ENCODE peak calls at places on chromosome 3, in ten cellular contexts. One of them, this sample, is unnamed.

GRCh38 chr3:145411605-145412004 is 749.4 kb downstream of the PLOD2 start:
- DNase-seq in CD8-positive, alpha-beta memory T cell: no peak
- DNase-seq in tibial artery: no peak
- DNase-seq in aorta: no peak
- DNase-seq in cardiac muscle cell: no peak
- DNase-seq in H1: no peak
- DNase-seq in SJSA1: no peak
- DNase-seq in stomach: no peak
- DNase-seq in effector memory CD4-positive, alpha-beta T cell: no peak
- DNase-seq in OCI-LY7: no peak
- DNase-seq in this sample: no peak

GRCh38 chr3:14369675-14370669 is 32.4 kb upstream of the SLC6A6 start:
- DNase-seq in CD8-positive, alpha-beta memory T cell: no peak
- DNase-seq in SJSA1: no peak
- DNase-seq in aorta: no peak
- DNase-seq in OCI-LY7: peak; percentile 61
- DNase-seq in H1: peak; percentile 70
- DNase-seq in stomach: peak; percentile 87
- DNase-seq in tibial artery: no peak
- DNase-seq in cardiac muscle cell: no peak
- DNase-seq in effector memory CD4-positive, alpha-beta T cell: no peak
- DNase-seq in this sample: no peak

GRCh38 chr3:194671511-194671899 is 486 bp downstream of the LSG1 start:
- DNase-seq in tibial artery: no peak
- DNase-seq in CD8-positive, alpha-beta memory T cell: peak; percentile 43
- DNase-seq in cardiac muscle cell: peak; percentile 42
- DNase-seq in effector memory CD4-positive, alpha-beta T cell: no peak
- DNase-seq in aorta: no peak
- DNase-seq in OCI-LY7: peak; percentile 65
- DNase-seq in SJSA1: no peak
- DNase-seq in stomach: no peak
- DNase-seq in H1: no peak
- DNase-seq in this sample: no peak

GRCh38 chr3:71520186-71521020 is 63.1 kb downstream of the FOXP1 start:
- DNase-seq in effector memory CD4-positive, alpha-beta T cell: no peak
- DNase-seq in stomach: no peak
- DNase-seq in CD8-positive, alpha-beta memory T cell: no peak
- DNase-seq in tibial artery: no peak
- DNase-seq in OCI-LY7: peak; percentile 27
- DNase-seq in SJSA1: no peak
- DNase-seq in H1: no peak
- DNase-seq in aorta: no peak
- DNase-seq in cardiac muscle cell: peak; percentile 36
- DNase-seq in this sample: no peak

GRCh38 chr3:124923833-124924232 is 10.7 kb downstream of the MUC13 start:
- DNase-seq in tibial artery: no peak
- DNase-seq in effector memory CD4-positive, alpha-beta T cell: no peak
- DNase-seq in CD8-positive, alpha-beta memory T cell: no peak
- DNase-seq in H1: no peak
- DNase-seq in stomach: no peak
- DNase-seq in SJSA1: no peak
- DNase-seq in cardiac muscle cell: no peak
- DNase-seq in aorta: no peak
- DNase-seq in OCI-LY7: no peak
- DNase-seq in this sample: no peak

GRCh38 chr3:188508454-188508853 is 354.5 kb downstream of the LPP start:
- DNase-seq in CD8-positive, alpha-beta memory T cell: no peak
- DNase-seq in cardiac muscle cell: no peak
- DNase-seq in SJSA1: no peak
- DNase-seq in OCI-LY7: no peak
- DNase-seq in tibial artery: no peak
- DNase-seq in stomach: no peak
- DNase-seq in aorta: no peak
- DNase-seq in effector memory CD4-positive, alpha-beta T cell: no peak
- DNase-seq in H1: no peak
- DNase-seq in this sample: no peak

GRCh38 chr3:187689984-187690383 is 12.4 kb downstream of the RTP2 start:
- DNase-seq in OCI-LY7: no peak
- DNase-seq in effector memory CD4-positive, alpha-beta T cell: no peak
- DNase-seq in tibial artery: no peak
- DNase-seq in aorta: no peak
- DNase-seq in H1: no peak
- DNase-seq in CD8-positive, alpha-beta memory T cell: no peak
- DNase-seq in cardiac muscle cell: peak; percentile 68
- DNase-seq in SJSA1: no peak
- DNase-seq in stomach: no peak
- DNase-seq in this sample: no peak

GRCh38 chr3:194586839-194587238 is 46.4 kb downstream of the TMEM44 start:
- DNase-seq in OCI-LY7: no peak
- DNase-seq in effector memory CD4-positive, alpha-beta T cell: no peak
- DNase-seq in stomach: no peak
- DNase-seq in aorta: no peak
- DNase-seq in CD8-positive, alpha-beta memory T cell: no peak
- DNase-seq in tibial artery: no peak
- DNase-seq in SJSA1: no peak
- DNase-seq in H1: no peak
- DNase-seq in cardiac muscle cell: peak; percentile 82
- DNase-seq in this sample: no peak

GRCh38 chr3:8482960-8483665 is 18.5 kb upstream of the LMCD1 start:
- DNase-seq in tibial artery: peak; percentile 91
- DNase-seq in stomach: peak; percentile 58
- DNase-seq in cardiac muscle cell: peak; percentile 96
- DNase-seq in effector memory CD4-positive, alpha-beta T cell: no peak
- DNase-seq in OCI-LY7: no peak
- DNase-seq in CD8-positive, alpha-beta memory T cell: no peak
- DNase-seq in aorta: peak; percentile 91
- DNase-seq in H1: no peak
- DNase-seq in SJSA1: peak; percentile 73
- DNase-seq in this sample: peak; percentile 76

GRCh38 chr3:197297020-197297419 is 1.4 kb downstream of the DLG1 start:
- DNase-seq in stomach: no peak
- DNase-seq in aorta: no peak
- DNase-seq in cardiac muscle cell: no peak
- DNase-seq in OCI-LY7: peak; percentile 12
- DNase-seq in tibial artery: no peak
- DNase-seq in H1: no peak
- DNase-seq in CD8-positive, alpha-beta memory T cell: peak; percentile 30
- DNase-seq in SJSA1: no peak
- DNase-seq in effector memory CD4-positive, alpha-beta T cell: no peak
- DNase-seq in this sample: no peak

GRCh38 chr3:169759256-169759655 is 5.6 kb downstream of the TERC start:
- DNase-seq in H1: no peak
- DNase-seq in OCI-LY7: peak; percentile 29
- DNase-seq in CD8-positive, alpha-beta memory T cell: no peak
- DNase-seq in cardiac muscle cell: peak; percentile 43
- DNase-seq in aorta: no peak
- DNase-seq in effector memory CD4-positive, alpha-beta T cell: no peak
- DNase-seq in tibial artery: no peak
- DNase-seq in SJSA1: no peak
- DNase-seq in stomach: no peak
- DNase-seq in this sample: no peak

GRCh38 chr3:42653560-42654330 is at the start of gene ZBTB47:
- DNase-seq in tibial artery: peak; percentile 87
- DNase-seq in OCI-LY7: no peak
- DNase-seq in cardiac muscle cell: peak; percentile 64
- DNase-seq in stomach: peak; percentile 61
- DNase-seq in effector memory CD4-positive, alpha-beta T cell: no peak
- DNase-seq in CD8-positive, alpha-beta memory T cell: no peak
- DNase-seq in SJSA1: no peak
- DNase-seq in H1: peak; percentile 58
- DNase-seq in aorta: peak; percentile 92
- DNase-seq in this sample: peak; percentile 86

GRCh38 chr3:71896751-71897150 is 111.8 kb upstream of the PROK2 start:
- DNase-seq in stomach: no peak
- DNase-seq in cardiac muscle cell: peak; percentile 60
- DNase-seq in effector memory CD4-positive, alpha-beta T cell: no peak
- DNase-seq in OCI-LY7: no peak
- DNase-seq in SJSA1: no peak
- DNase-seq in aorta: no peak
- DNase-seq in H1: no peak
- DNase-seq in tibial artery: no peak
- DNase-seq in CD8-positive, alpha-beta memory T cell: no peak
- DNase-seq in this sample: no peak

GRCh38 chr3:71503525-71504249 is 79.8 kb downstream of the FOXP1 start:
- DNase-seq in CD8-positive, alpha-beta memory T cell: no peak
- DNase-seq in tibial artery: no peak
- DNase-seq in H1: no peak
- DNase-seq in stomach: no peak
- DNase-seq in cardiac muscle cell: peak; percentile 78
- DNase-seq in OCI-LY7: no peak
- DNase-seq in aorta: no peak
- DNase-seq in SJSA1: no peak
- DNase-seq in effector memory CD4-positive, alpha-beta T cell: no peak
- DNase-seq in this sample: no peak

GRCh38 chr3:177195941-177196472 is 1.3 kb downstream of the TBL1XR1 start:
- DNase-seq in OCI-LY7: peak; percentile 72
- DNase-seq in effector memory CD4-positive, alpha-beta T cell: no peak
- DNase-seq in cardiac muscle cell: peak; percentile 39
- DNase-seq in stomach: no peak
- DNase-seq in tibial artery: no peak
- DNase-seq in H1: no peak
- DNase-seq in CD8-positive, alpha-beta memory T cell: peak; percentile 60
- DNase-seq in SJSA1: no peak
- DNase-seq in aorta: no peak
- DNase-seq in this sample: no peak

GRCh38 chr3:131794766-131795381 is 239.9 kb downstream of the CPNE4 start:
- DNase-seq in stomach: no peak
- DNase-seq in CD8-positive, alpha-beta memory T cell: peak; percentile 8
- DNase-seq in cardiac muscle cell: peak; percentile 79
- DNase-seq in H1: peak; percentile 54
- DNase-seq in tibial artery: no peak
- DNase-seq in OCI-LY7: peak; percentile 41
- DNase-seq in effector memory CD4-positive, alpha-beta T cell: no peak
- DNase-seq in SJSA1: no peak
- DNase-seq in aorta: no peak
- DNase-seq in this sample: peak; percentile 24

GRCh38 chr3:133827136-133827535 is 21.5 kb downstream of the SRPRB start:
- DNase-seq in aorta: no peak
- DNase-seq in OCI-LY7: no peak
- DNase-seq in CD8-positive, alpha-beta memory T cell: no peak
- DNase-seq in SJSA1: no peak
- DNase-seq in H1: peak; percentile 13
- DNase-seq in tibial artery: no peak
- DNase-seq in effector memory CD4-positive, alpha-beta T cell: no peak
- DNase-seq in stomach: no peak
- DNase-seq in cardiac muscle cell: no peak
- DNase-seq in this sample: no peak

GRCh38 chr3:12972791-12973702 is 100.2 kb downstream of the IQSEC1 start:
- DNase-seq in H1: no peak
- DNase-seq in effector memory CD4-positive, alpha-beta T cell: no peak
- DNase-seq in OCI-LY7: no peak
- DNase-seq in cardiac muscle cell: no peak
- DNase-seq in aorta: no peak
- DNase-seq in stomach: no peak
- DNase-seq in SJSA1: no peak
- DNase-seq in CD8-positive, alpha-beta memory T cell: no peak
- DNase-seq in tibial artery: no peak
- DNase-seq in this sample: peak; percentile 19
- H3K27ac ChIP-seq in H1: no peak overlapping the region
- H3K27ac ChIP-seq in effector memory CD4-positive, alpha-beta T cell: no peak overlapping the region
- H3K27ac ChIP-seq in OCI-LY7: no peak overlapping the region
- H3K27ac ChIP-seq in cardiac muscle cell: no peak overlapping the region
- H3K27ac ChIP-seq in aorta: no peak overlapping the region
- H3K27ac ChIP-seq in stomach: no peak overlapping the region
- H3K27ac ChIP-seq in SJSA1: no peak overlapping the region
- H3K27ac ChIP-seq in CD8-positive, alpha-beta memory T cell: no peak overlapping the region
- H3K27ac ChIP-seq in tibial artery: no peak overlapping the region
- H3K27ac ChIP-seq in this sample: no peak overlapping the region

DNA sequence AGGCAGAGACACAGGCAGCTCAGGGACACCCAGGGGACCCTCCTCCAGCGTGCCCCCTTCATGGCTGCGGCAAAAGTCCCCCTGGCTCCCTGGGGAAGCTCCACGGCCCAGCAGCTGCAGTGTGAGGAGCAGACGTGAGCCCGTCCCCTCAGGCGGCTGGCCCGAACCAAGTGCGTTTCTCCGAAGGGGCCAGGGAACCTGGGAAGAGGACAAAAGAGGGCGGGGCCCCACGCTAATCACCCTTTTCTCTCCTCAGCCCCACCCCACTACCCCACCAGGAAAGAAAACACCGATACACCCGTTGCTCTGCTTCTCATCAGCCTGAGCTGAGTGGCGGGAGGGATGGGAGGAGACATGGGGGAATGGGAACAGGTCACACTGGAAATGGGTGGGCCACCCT is at the start of gene MUC4:
- DNase-seq in aorta: peak; percentile 69
- DNase-seq in stomach: no peak
- DNase-seq in tibial artery: no peak
- DNase-seq in CD8-positive, alpha-beta memory T cell: no peak
- DNase-seq in OCI-LY7: no peak
- DNase-seq in cardiac muscle cell: no peak
- DNase-seq in H1: no peak
- DNase-seq in effector memory CD4-positive, alpha-beta T cell: no peak
- DNase-seq in SJSA1: no peak
- DNase-seq in this sample: no peak
- H3K4me3 ChIP-seq in aorta: no peak within 1 kb of the TSS
- H3K4me3 ChIP-seq in stomach: peak within 1 kb of the TSS; percentile 29
- H3K4me3 ChIP-seq in tibial artery: no peak within 1 kb of the TSS
- H3K4me3 ChIP-seq in CD8-positive, alpha-beta memory T cell: no peak within 1 kb of the TSS
- H3K4me3 ChIP-seq in OCI-LY7: no peak within 1 kb of the TSS
- H3K4me3 ChIP-seq in cardiac muscle cell: no peak within 1 kb of the TSS
- H3K4me3 ChIP-seq in H1: peak within 1 kb of the TSS; percentile 38
- H3K4me3 ChIP-seq in effector memory CD4-positive, alpha-beta T cell: no peak within 1 kb of the TSS
- H3K4me3 ChIP-seq in SJSA1: no peak within 1 kb of the TSS
- H3K4me3 ChIP-seq in this sample: no peak within 1 kb of the TSS

GRCh38 chr3:195873971-195874370 is 34.4 kb downstream of the TNK2 start:
- DNase-seq in tibial artery: no peak
- DNase-seq in effector memory CD4-positive, alpha-beta T cell: no peak
- DNase-seq in CD8-positive, alpha-beta memory T cell: no peak
- DNase-seq in OCI-LY7: no peak
- DNase-seq in H1: no peak
- DNase-seq in SJSA1: no peak
- DNase-seq in stomach: peak; percentile 43
- DNase-seq in aorta: no peak
- DNase-seq in cardiac muscle cell: no peak
- DNase-seq in this sample: peak; percentile 65
- H3K36me3 ChIP-seq in tibial artery: peaks cover 68% of the 10 kb centered on the region
- H3K36me3 ChIP-seq in effector memory CD4-positive, alpha-beta T cell: peaks cover 81% of the 10 kb centered on the region
- H3K36me3 ChIP-seq in CD8-positive, alpha-beta memory T cell: peaks cover 30% of the 10 kb centered on the region
- H3K36me3 ChIP-seq in OCI-LY7: peaks cover 20% of the 10 kb centered on the region
- H3K36me3 ChIP-seq in H1: no peaks in the 10 kb centered on the region
- H3K36me3 ChIP-seq in SJSA1: no peaks in the 10 kb centered on the region
- H3K36me3 ChIP-seq in stomach: peaks cover 91% of the 10 kb centered on the region
- H3K36me3 ChIP-seq in aorta: peaks cover 5% of the 10 kb centered on the region
- H3K36me3 ChIP-seq in cardiac muscle cell: peaks cover 32% of the 10 kb centered on the region
- H3K36me3 ChIP-seq in this sample: peaks cover 25% of the 10 kb centered on the region

DNA sequence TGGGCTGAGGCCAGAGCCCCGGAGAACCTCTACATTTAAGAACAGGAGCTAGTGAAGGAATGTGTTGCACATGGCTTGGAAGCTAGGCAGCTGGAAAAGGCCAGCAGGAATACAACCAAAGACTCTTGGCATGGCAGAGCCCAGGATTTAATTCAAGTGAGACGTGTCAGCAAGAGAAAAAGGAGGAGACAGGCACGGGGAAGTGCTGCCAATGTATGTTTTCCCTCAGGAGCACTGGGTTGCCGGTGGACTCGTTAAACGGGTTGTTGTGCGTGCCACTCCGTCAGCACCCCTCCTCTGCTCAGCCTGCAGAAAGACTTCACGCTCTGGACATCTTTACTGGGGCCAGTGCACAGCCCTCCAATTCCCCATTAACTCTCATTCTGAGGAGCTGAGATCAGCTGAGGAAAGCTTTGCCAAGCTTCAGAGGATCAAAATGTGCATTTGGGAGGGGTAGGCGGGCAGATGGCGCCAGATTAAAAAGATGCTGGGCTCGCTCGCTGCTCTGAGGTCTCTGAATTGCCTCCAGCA is 103.7 kb downstream of the PDZRN3 start:
- DNase-seq in H1: no peak
- DNase-seq in cardiac muscle cell: peak; percentile 35
- DNase-seq in SJSA1: no peak
- DNase-seq in aorta: no peak
- DNase-seq in CD8-positive, alpha-beta memory T cell: no peak
- DNase-seq in stomach: no peak
- DNase-seq in tibial artery: peak; percentile 90
- DNase-seq in effector memory CD4-positive, alpha-beta T cell: no peak
- DNase-seq in OCI-LY7: no peak
- DNase-seq in this sample: peak; percentile 29
- H3K27ac ChIP-seq in H1: no peak overlapping the region
- H3K27ac ChIP-seq in cardiac muscle cell: no peak overlapping the region
- H3K27ac ChIP-seq in SJSA1: no peak overlapping the region
- H3K27ac ChIP-seq in aorta: peak overlapping the region; percentile 87
- H3K27ac ChIP-seq in CD8-positive, alpha-beta memory T cell: no peak overlapping the region
- H3K27ac ChIP-seq in stomach: peak overlapping the region; percentile 14
- H3K27ac ChIP-seq in tibial artery: peak overlapping the region; percentile 78
- H3K27ac ChIP-seq in effector memory CD4-positive, alpha-beta T cell: no peak overlapping the region
- H3K27ac ChIP-seq in OCI-LY7: no peak overlapping the region
- H3K27ac ChIP-seq in this sample: peak overlapping the region; percentile 61